ENCODE peak calls at places on chromosomes 3 and 15, in nine cellular contexts. I, G, F, S, D, H, P, J and Q are unnamed samples. For H3K4me1, the result is how much of the 10 kb centered on the place peaks cover.

GRCh38 chr15:94523873-94524272 is 292.5 kb downstream of the MCTP2 start:
- DNase-seq in I (no peak), G (no peak), F (no peak), S (no peak), D (no peak), H (no peak), P (no peak), J (no peak), Q (no peak)

GRCh38 chr3:13012228-13012691 is 61.0 kb downstream of the IQSEC1 start:
- DNase-seq in I (peak), G (no peak), F (peak), S (peak), D (peak), H (peak), P (peak), J (no peak), Q (peak)

GRCh38 chr15:63915209-63915887 is 81.6 kb upstream of the HERC1 start:
- DNase-seq in I (no peak), G (no peak), F (no peak), S (no peak), D (no peak), H (no peak), P (no peak), J (no peak), Q (no peak)

GRCh38 chr15:33126559-33127290 is 67.8 kb downstream of the FMN1 start:
- DNase-seq in I (peak), G (peak), F (peak), S (no peak), D (peak), H (no peak), P (no peak), J (no peak), Q (peak)

GRCh38 chr15:62241135-62241770 is 76.2 kb upstream of the C2CD4B start:
- DNase-seq in I (no peak), G (peak), F (peak), S (no peak), D (no peak), H (no peak), P (no peak), J (no peak), Q (peak)

GRCh38 chr15:64213646-64214045 is 50.8 kb upstream of the PPIB start:
- DNase-seq in I (no peak), G (no peak), F (no peak), S (no peak), D (no peak), H (no peak), P (no peak), J (no peak), Q (no peak)

GRCh38 chr15:64379216-64379960 is 1.9 kb downstream of the PCLAF start:
- DNase-seq in I (no peak), G (no peak), F (no peak), S (no peak), D (no peak), H (no peak), P (no peak), J (no peak), Q (no peak)

GRCh38 chr15:79212589-79213139 is 69.9 kb upstream of the ANKRD34C start:
- DNase-seq in I (no peak), G (no peak), F (no peak), S (no peak), D (no peak), H (no peak), P (no peak), J (no peak), Q (no peak)

GRCh38 chr15:81573098-81573746 is 199.2 kb upstream of the TMC3 start:
- DNase-seq in I (no peak), G (no peak), F (no peak), S (no peak), D (no peak), H (no peak), P (no peak), J (no peak), Q (no peak)

GRCh38 chr3:58352624-58353023 is 19.9 kb downstream of the PXK start:
- DNase-seq in I (no peak), G (no peak), F (no peak), S (no peak), D (no peak), H (no peak), P (no peak), J (no peak), Q (no peak)

GRCh38 chr3:58347984-58348383 is 15.3 kb downstream of the PXK start:
- DNase-seq in I (no peak), G (no peak), F (no peak), S (no peak), D (no peak), H (no peak), P (no peak), J (no peak), Q (no peak)

GRCh38 chr3:58351920-58352319 is 19.2 kb downstream of the PXK start:
- DNase-seq in I (no peak), G (no peak), F (no peak), S (no peak), D (no peak), H (no peak), P (no peak), J (no peak), Q (no peak)

GRCh38 chr3:58349792-58350626 is 17.3 kb downstream of the PXK start:
- DNase-seq in I (no peak), G (no peak), F (peak), S (peak), D (no peak), H (peak), P (no peak), J (no peak), Q (no peak)

GRCh38 chr3:58350627-58351013 is 17.9 kb downstream of the PXK start:
- DNase-seq in I (no peak), G (no peak), F (no peak), S (no peak), D (no peak), H (no peak), P (no peak), J (no peak), Q (no peak)
- TF ChIP-seq POLR2A in I (no peak), G (no peak), F (no peak), S (no peak), D (no peak), H (no peak), P (no peak), J (no peak), Q (no peak)

DNA sequence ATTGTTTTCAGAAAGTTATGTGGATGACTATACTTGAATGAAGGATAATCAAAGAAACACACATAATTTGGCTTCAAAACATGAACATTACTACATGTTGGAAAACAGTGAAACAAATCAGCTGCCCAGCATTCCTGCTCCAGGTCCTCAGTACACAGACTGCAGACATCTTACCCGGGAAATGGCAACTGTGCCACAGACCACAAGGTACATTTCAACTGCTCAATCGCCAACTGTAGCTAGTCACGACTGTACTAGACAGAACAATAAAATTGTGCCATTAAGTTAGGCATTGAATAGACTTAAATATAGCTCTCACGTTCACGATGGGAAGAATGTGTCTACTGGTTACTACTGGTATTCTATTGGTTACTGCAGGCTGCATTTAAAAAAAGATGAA is 5.0 kb downstream of the NAA50 start:
- DNase-seq in I (no peak), G (no peak), F (no peak), S (no peak), D (no peak), H (no peak), P (no peak), J (no peak), Q (no peak)
- H3K4me1 ChIP-seq in I (under half), G (half or more), F (under half), S (under half), D (under half), H (under half), P (half or more), J (under half), Q (under half)

GRCh38 chr3:31250116-31250813 is 282.5 kb upstream of the STT3B start:
- DNase-seq in I (no peak), G (no peak), F (no peak), S (no peak), D (no peak), H (no peak), P (no peak), J (no peak), Q (no peak)

GRCh38 chr3:31251083-31251482 is 281.6 kb upstream of the STT3B start:
- DNase-seq in I (no peak), G (no peak), F (no peak), S (no peak), D (no peak), H (no peak), P (no peak), J (no peak), Q (no peak)

GRCh38 chr3:31254483-31254882 is 278.2 kb upstream of the STT3B start:
- DNase-seq in I (no peak), G (no peak), F (no peak), S (no peak), D (no peak), H (no peak), P (no peak), J (no peak), Q (no peak)

GRCh38 chr3:31253782-31254181 is 278.9 kb upstream of the STT3B start:
- DNase-seq in I (no peak), G (no peak), F (no peak), S (no peak), D (no peak), H (no peak), P (no peak), J (no peak), Q (no peak)

DNA sequence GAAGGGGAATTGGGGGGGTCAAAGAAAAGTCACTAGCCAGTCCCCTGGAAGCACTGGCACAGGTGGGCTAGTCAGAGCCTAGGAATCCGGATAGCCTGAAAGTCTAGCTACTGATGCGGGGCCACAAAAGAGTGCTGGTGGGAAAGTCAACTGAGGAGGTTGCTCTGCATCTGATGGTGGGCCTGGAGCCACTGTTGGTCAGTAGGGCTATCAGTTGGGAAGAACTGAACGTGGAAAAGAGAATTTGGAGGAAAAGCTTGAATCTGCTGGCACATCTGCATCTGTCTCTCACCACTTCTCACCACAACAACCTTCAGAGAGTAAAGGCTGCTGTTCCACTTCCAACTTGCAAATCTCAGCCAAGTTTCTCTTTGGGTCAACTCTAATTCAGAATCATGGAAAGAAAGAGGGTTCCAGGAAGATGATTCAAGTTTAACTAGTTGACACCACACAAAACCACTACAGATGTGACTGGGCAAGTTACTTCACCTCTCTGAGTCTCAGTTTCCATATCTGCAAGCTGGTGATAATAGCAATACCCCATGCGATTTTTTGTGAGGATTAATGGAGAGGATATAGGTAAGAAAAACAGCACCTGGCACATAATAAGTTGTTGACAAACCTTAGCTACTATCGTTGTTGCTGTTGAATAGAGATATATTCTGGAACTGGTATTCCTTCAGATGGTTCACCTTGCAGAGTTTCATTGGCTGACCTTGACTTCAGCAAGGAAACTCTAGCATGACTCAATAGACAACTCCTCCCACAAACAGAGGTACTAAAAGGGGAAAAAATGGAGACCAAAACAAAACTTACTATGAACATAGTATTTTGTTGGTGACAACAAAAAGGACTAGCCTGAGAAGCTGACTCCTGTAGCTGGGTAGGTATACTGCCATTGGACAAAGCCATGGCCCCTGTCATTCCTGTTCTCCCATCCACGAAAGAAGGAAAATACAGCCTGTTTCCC is 280.2 kb upstream of the STT3B start:
- DNase-seq in I (no peak), G (no peak), F (no peak), S (no peak), D (no peak), H (no peak), P (no peak), J (no peak), Q (no peak)
- TF ChIP-seq CTCF in I (no peak), G (no peak), F (no peak), S (no peak), D (no peak), H (no peak), P (no peak), J (no peak), Q (no peak)

GRCh38 chr3:197959500-197959890 is 522 bp upstream of the LMLN start:
- DNase-seq in I (no peak), G (no peak), F (no peak), S (no peak), D (no peak), H (no peak), P (no peak), J (no peak), Q (no peak)

GRCh38 chr3:197960694-197961581 is 921 bp downstream of the LMLN start:
- DNase-seq in I (no peak), G (no peak), F (no peak), S (no peak), D (peak), H (no peak), P (peak), J (no peak), Q (no peak)

GRCh38 chr3:197961582-197961945 is 1.5 kb downstream of the LMLN start:
- DNase-seq in I (no peak), G (no peak), F (no peak), S (no peak), D (no peak), H (no peak), P (no peak), J (no peak), Q (no peak)

GRCh38 chr3:197958346-197958745 is 1.7 kb upstream of the LMLN start:
- DNase-seq in I (no peak), G (no peak), F (no peak), S (no peak), D (no peak), H (no peak), P (no peak), J (no peak), Q (no peak)

GRCh38 chr3:197959891-197960693 is at the start of gene LMLN:
- DNase-seq in I (peak), G (peak), F (peak), S (peak), D (peak), H (peak), P (peak), J (peak), Q (peak)
- TF ChIP-seq POLR2A in I (peak), G (peak), F (no peak), S (peak), D (peak), H (peak), P (peak), J (peak), Q (no peak)

GRCh38 chr15:68365140-68365745 is 66.7 kb downstream of the ITGA11 start:
- DNase-seq in I (no peak), G (no peak), F (no peak), S (no peak), D (no peak), H (peak), P (no peak), J (no peak), Q (no peak)
- H3K4me1 ChIP-seq in I (under half), G (under half), F (under half), S (under half), D (under half), H (under half), P (under half), J (under half), Q (under half)

GRCh38 chr3:162799910-162800309 is 1303.3 kb downstream of the OTOL1 start:
- DNase-seq in I (no peak), G (no peak), F (no peak), S (no peak), D (no peak), H (no peak), P (no peak), J (no peak), Q (no peak)
- TF ChIP-seq CTCF in I (no peak), G (no peak), F (no peak), S (no peak), D (no peak), H (no peak), P (no peak), J (no peak), Q (no peak)

GRCh38 chr3:113594066-113594465 is 61.7 kb downstream of the SIDT1 start:
- DNase-seq in I (no peak), G (no peak), F (no peak), S (no peak), D (no peak), H (no peak), P (no peak), J (no peak), Q (no peak)

GRCh38 chr3:113585720-113586119 is 53.4 kb downstream of the SIDT1 start:
- DNase-seq in I (no peak), G (no peak), F (no peak), S (no peak), D (no peak), H (no peak), P (no peak), J (no peak), Q (no peak)

GRCh38 chr3:113585228-113585627 is 52.9 kb downstream of the SIDT1 start:
- DNase-seq in I (no peak), G (no peak), F (no peak), S (no peak), D (no peak), H (no peak), P (no peak), J (no peak), Q (no peak)

GRCh38 chr3:113589971-113590370 is 57.6 kb downstream of the SIDT1 start:
- DNase-seq in I (no peak), G (no peak), F (no peak), S (no peak), D (no peak), H (no peak), P (no peak), J (no peak), Q (no peak)

GRCh38 chr3:113590983-113591382 is 58.6 kb downstream of the SIDT1 start:
- DNase-seq in I (no peak), G (no peak), F (no peak), S (no peak), D (no peak), H (no peak), P (no peak), J (no peak), Q (no peak)
- TF ChIP-seq POLR2A in I (no peak), G (no peak), F (no peak), S (no peak), D (no peak), H (no peak), P (no peak), J (no peak), Q (no peak)

GRCh38 chr15:68584704-68585573 is 6.1 kb downstream of the CORO2B start:
- DNase-seq in I (no peak), G (no peak), F (no peak), S (no peak), D (no peak), H (no peak), P (no peak), J (peak), Q (no peak)
- H3K4me1 ChIP-seq in I (under half), G (under half), F (under half), S (under half), D (under half), H (under half), P (under half), J (under half), Q (under half)

GRCh38 chr15:57343526-57343925 is 32.8 kb upstream of the CGNL1 start:
- DNase-seq in I (no peak), G (no peak), F (no peak), S (no peak), D (no peak), H (no peak), P (no peak), J (no peak), Q (no peak)

GRCh38 chr15:57344282-57344681 is 32.0 kb upstream of the CGNL1 start:
- DNase-seq in I (no peak), G (no peak), F (no peak), S (no peak), D (no peak), H (no peak), P (no peak), J (no peak), Q (no peak)

GRCh38 chr15:57343018-57343417 is 33.3 kb upstream of the CGNL1 start:
- DNase-seq in I (no peak), G (no peak), F (no peak), S (no peak), D (no peak), H (no peak), P (no peak), J (no peak), Q (no peak)

GRCh38 chr15:57348081-57348480 is 28.2 kb upstream of the CGNL1 start:
- DNase-seq in I (no peak), G (no peak), F (no peak), S (no peak), D (no peak), H (no peak), P (no peak), J (no peak), Q (no peak)

GRCh38 chr15:57345584-57345983 is 30.7 kb upstream of the CGNL1 start:
- DNase-seq in I (no peak), G (peak), F (no peak), S (no peak), D (no peak), H (no peak), P (no peak), J (no peak), Q (peak)
- TF ChIP-seq CTCF in I (no peak), G (peak), F (no peak), S (no peak), D (no peak), H (no peak), P (no peak), J (no peak), Q (peak)

GRCh38 chr3:37217098-37217849 is 42.9 kb upstream of the LRRFIP2 start:
- DNase-seq in I (no peak), G (no peak), F (no peak), S (no peak), D (peak), H (no peak), P (no peak), J (no peak), Q (no peak)
- TF ChIP-seq POLR2A in I (no peak), G (no peak), F (no peak), S (no peak), D (no peak), H (no peak), P (no peak), J (no peak), Q (no peak)